ENCODE peak calls at places on chromosomes 13 and 19, in six cellular contexts. One of them, this sample, is unnamed.

GRCh38 chr19:7924241-7924640 is 1.7 kb downstream of the CTXN1 start:
- DNase-seq in stimulated activated CD8-positive, alpha-beta memory T cell treated with anti-CD3 and anti-CD28 coated beads, Interleukin-2, amount 100 ng/mL, for 1 hour: no peak
- DNase-seq in mucosa of gallbladder: no peak
- DNase-seq in stimulated activated CD4-positive, alpha-beta T cell treated with anti-CD3 and anti-CD28 coated beads, Interleukin-2, amount 100 ng/mL, for 48 hours: no peak
- DNase-seq in NB4: peak; percentile 47
- DNase-seq in amygdala: no peak
- DNase-seq in this sample: no peak

GRCh38 chr19:575527-576506 is 3.4 kb downstream of the BSG start:
- DNase-seq in stimulated activated CD8-positive, alpha-beta memory T cell treated with anti-CD3 and anti-CD28 coated beads, Interleukin-2, amount 100 ng/mL, for 1 hour: no peak
- DNase-seq in mucosa of gallbladder: no peak
- DNase-seq in stimulated activated CD4-positive, alpha-beta T cell treated with anti-CD3 and anti-CD28 coated beads, Interleukin-2, amount 100 ng/mL, for 48 hours: no peak
- DNase-seq in NB4: peak; percentile 29
- DNase-seq in amygdala: peak; percentile 62
- DNase-seq in this sample: no peak

GRCh38 chr19:46745521-46746280 is at the start of gene FKRP:
- DNase-seq in stimulated activated CD8-positive, alpha-beta memory T cell treated with anti-CD3 and anti-CD28 coated beads, Interleukin-2, amount 100 ng/mL, for 1 hour: peak; percentile 24
- DNase-seq in mucosa of gallbladder: no peak
- DNase-seq in stimulated activated CD4-positive, alpha-beta T cell treated with anti-CD3 and anti-CD28 coated beads, Interleukin-2, amount 100 ng/mL, for 48 hours: peak; percentile 31
- DNase-seq in NB4: peak; percentile 68
- DNase-seq in amygdala: no peak
- DNase-seq in this sample: no peak

GRCh38 chr19:10235003-10235402 is 3.9 kb upstream of the S1PR2 start:
- DNase-seq in stimulated activated CD8-positive, alpha-beta memory T cell treated with anti-CD3 and anti-CD28 coated beads, Interleukin-2, amount 100 ng/mL, for 1 hour: no peak
- DNase-seq in mucosa of gallbladder: no peak
- DNase-seq in stimulated activated CD4-positive, alpha-beta T cell treated with anti-CD3 and anti-CD28 coated beads, Interleukin-2, amount 100 ng/mL, for 48 hours: no peak
- DNase-seq in NB4: no peak
- DNase-seq in amygdala: no peak
- DNase-seq in this sample: no peak

GRCh38 chr19:6925801-6926751 is 38.7 kb downstream of the ADGRE1 start:
- DNase-seq in stimulated activated CD8-positive, alpha-beta memory T cell treated with anti-CD3 and anti-CD28 coated beads, Interleukin-2, amount 100 ng/mL, for 1 hour: no peak
- DNase-seq in mucosa of gallbladder: no peak
- DNase-seq in stimulated activated CD4-positive, alpha-beta T cell treated with anti-CD3 and anti-CD28 coated beads, Interleukin-2, amount 100 ng/mL, for 48 hours: peak; percentile 15
- DNase-seq in NB4: peak; percentile 11
- DNase-seq in amygdala: no peak
- DNase-seq in this sample: no peak

GRCh38 chr13:110418944-110419343 is 111.9 kb downstream of the COL4A2 start:
- DNase-seq in stimulated activated CD8-positive, alpha-beta memory T cell treated with anti-CD3 and anti-CD28 coated beads, Interleukin-2, amount 100 ng/mL, for 1 hour: no peak
- DNase-seq in mucosa of gallbladder: no peak
- DNase-seq in stimulated activated CD4-positive, alpha-beta T cell treated with anti-CD3 and anti-CD28 coated beads, Interleukin-2, amount 100 ng/mL, for 48 hours: no peak
- DNase-seq in NB4: no peak
- DNase-seq in amygdala: no peak
- DNase-seq in this sample: no peak

GRCh38 chr13:29435125-29435911 is 160.2 kb downstream of the SLC7A1 start:
- DNase-seq in stimulated activated CD8-positive, alpha-beta memory T cell treated with anti-CD3 and anti-CD28 coated beads, Interleukin-2, amount 100 ng/mL, for 1 hour: no peak
- DNase-seq in mucosa of gallbladder: no peak
- DNase-seq in stimulated activated CD4-positive, alpha-beta T cell treated with anti-CD3 and anti-CD28 coated beads, Interleukin-2, amount 100 ng/mL, for 48 hours: no peak
- DNase-seq in NB4: no peak
- DNase-seq in amygdala: no peak
- DNase-seq in this sample: no peak

GRCh38 chr13:98176777-98177608 is at the start of gene RNF113B:
- DNase-seq in stimulated activated CD8-positive, alpha-beta memory T cell treated with anti-CD3 and anti-CD28 coated beads, Interleukin-2, amount 100 ng/mL, for 1 hour: no peak
- DNase-seq in mucosa of gallbladder: no peak
- DNase-seq in stimulated activated CD4-positive, alpha-beta T cell treated with anti-CD3 and anti-CD28 coated beads, Interleukin-2, amount 100 ng/mL, for 48 hours: no peak
- DNase-seq in NB4: no peak
- DNase-seq in amygdala: no peak
- DNase-seq in this sample: no peak

GRCh38 chr13:40490086-40490723 is 176.2 kb downstream of the FOXO1 start:
- DNase-seq in stimulated activated CD8-positive, alpha-beta memory T cell treated with anti-CD3 and anti-CD28 coated beads, Interleukin-2, amount 100 ng/mL, for 1 hour: no peak
- DNase-seq in mucosa of gallbladder: peak; percentile 32
- DNase-seq in stimulated activated CD4-positive, alpha-beta T cell treated with anti-CD3 and anti-CD28 coated beads, Interleukin-2, amount 100 ng/mL, for 48 hours: peak; percentile 45
- DNase-seq in NB4: peak; percentile 48
- DNase-seq in amygdala: peak; percentile 9
- DNase-seq in this sample: no peak

GRCh38 chr13:41520016-41520698 is 62.8 kb downstream of the RGCC start:
- DNase-seq in stimulated activated CD8-positive, alpha-beta memory T cell treated with anti-CD3 and anti-CD28 coated beads, Interleukin-2, amount 100 ng/mL, for 1 hour: no peak
- DNase-seq in mucosa of gallbladder: no peak
- DNase-seq in stimulated activated CD4-positive, alpha-beta T cell treated with anti-CD3 and anti-CD28 coated beads, Interleukin-2, amount 100 ng/mL, for 48 hours: no peak
- DNase-seq in NB4: peak; percentile 75
- DNase-seq in amygdala: no peak
- DNase-seq in this sample: no peak

GRCh38 chr19:3801412-3802096 is 15.4 kb upstream of the MATK start:
- DNase-seq in stimulated activated CD8-positive, alpha-beta memory T cell treated with anti-CD3 and anti-CD28 coated beads, Interleukin-2, amount 100 ng/mL, for 1 hour: peak; percentile 39
- DNase-seq in mucosa of gallbladder: peak; percentile 40
- DNase-seq in stimulated activated CD4-positive, alpha-beta T cell treated with anti-CD3 and anti-CD28 coated beads, Interleukin-2, amount 100 ng/mL, for 48 hours: peak; percentile 48
- DNase-seq in NB4: no peak
- DNase-seq in amygdala: peak; percentile 63
- DNase-seq in this sample: no peak

GRCh38 chr13:51137250-51137649 is 26.2 kb upstream of the C13orf42 start:
- DNase-seq in stimulated activated CD8-positive, alpha-beta memory T cell treated with anti-CD3 and anti-CD28 coated beads, Interleukin-2, amount 100 ng/mL, for 1 hour: no peak
- DNase-seq in mucosa of gallbladder: no peak
- DNase-seq in stimulated activated CD4-positive, alpha-beta T cell treated with anti-CD3 and anti-CD28 coated beads, Interleukin-2, amount 100 ng/mL, for 48 hours: no peak
- DNase-seq in NB4: no peak
- DNase-seq in amygdala: no peak
- DNase-seq in this sample: no peak

GRCh38 chr19:17128820-17129219 is 53.2 kb downstream of the MYO9B start:
- DNase-seq in stimulated activated CD8-positive, alpha-beta memory T cell treated with anti-CD3 and anti-CD28 coated beads, Interleukin-2, amount 100 ng/mL, for 1 hour: no peak
- DNase-seq in mucosa of gallbladder: no peak
- DNase-seq in stimulated activated CD4-positive, alpha-beta T cell treated with anti-CD3 and anti-CD28 coated beads, Interleukin-2, amount 100 ng/mL, for 48 hours: no peak
- DNase-seq in NB4: no peak
- DNase-seq in amygdala: no peak
- DNase-seq in this sample: no peak

GRCh38 chr19:13692096-13692495 is 72.2 kb upstream of the MRI1 start:
- DNase-seq in stimulated activated CD8-positive, alpha-beta memory T cell treated with anti-CD3 and anti-CD28 coated beads, Interleukin-2, amount 100 ng/mL, for 1 hour: no peak
- DNase-seq in mucosa of gallbladder: no peak
- DNase-seq in stimulated activated CD4-positive, alpha-beta T cell treated with anti-CD3 and anti-CD28 coated beads, Interleukin-2, amount 100 ng/mL, for 48 hours: no peak
- DNase-seq in NB4: no peak
- DNase-seq in amygdala: peak; percentile 66
- DNase-seq in this sample: no peak

GRCh38 chr19:45901432-45901903 is 945 bp downstream of the MYPOP start:
- DNase-seq in stimulated activated CD8-positive, alpha-beta memory T cell treated with anti-CD3 and anti-CD28 coated beads, Interleukin-2, amount 100 ng/mL, for 1 hour: no peak
- DNase-seq in mucosa of gallbladder: no peak
- DNase-seq in stimulated activated CD4-positive, alpha-beta T cell treated with anti-CD3 and anti-CD28 coated beads, Interleukin-2, amount 100 ng/mL, for 48 hours: peak; percentile 29
- DNase-seq in NB4: peak; percentile 92
- DNase-seq in amygdala: no peak
- DNase-seq in this sample: peak; percentile 41

GRCh38 chr13:33272531-33273124 is 12.9 kb downstream of the STARD13 start:
- DNase-seq in stimulated activated CD8-positive, alpha-beta memory T cell treated with anti-CD3 and anti-CD28 coated beads, Interleukin-2, amount 100 ng/mL, for 1 hour: no peak
- DNase-seq in mucosa of gallbladder: peak; percentile 46
- DNase-seq in stimulated activated CD4-positive, alpha-beta T cell treated with anti-CD3 and anti-CD28 coated beads, Interleukin-2, amount 100 ng/mL, for 48 hours: no peak
- DNase-seq in NB4: no peak
- DNase-seq in amygdala: no peak
- DNase-seq in this sample: no peak

GRCh38 chr13:42270857-42271215 is 1.1 kb upstream of the AKAP11 start:
- DNase-seq in stimulated activated CD8-positive, alpha-beta memory T cell treated with anti-CD3 and anti-CD28 coated beads, Interleukin-2, amount 100 ng/mL, for 1 hour: no peak
- DNase-seq in mucosa of gallbladder: no peak
- DNase-seq in stimulated activated CD4-positive, alpha-beta T cell treated with anti-CD3 and anti-CD28 coated beads, Interleukin-2, amount 100 ng/mL, for 48 hours: no peak
- DNase-seq in NB4: no peak
- DNase-seq in amygdala: no peak
- DNase-seq in this sample: no peak

GRCh38 chr13:109307027-109307426 is 479.4 kb downstream of the IRS2 start:
- DNase-seq in stimulated activated CD8-positive, alpha-beta memory T cell treated with anti-CD3 and anti-CD28 coated beads, Interleukin-2, amount 100 ng/mL, for 1 hour: no peak
- DNase-seq in mucosa of gallbladder: no peak
- DNase-seq in stimulated activated CD4-positive, alpha-beta T cell treated with anti-CD3 and anti-CD28 coated beads, Interleukin-2, amount 100 ng/mL, for 48 hours: no peak
- DNase-seq in NB4: no peak
- DNase-seq in amygdala: no peak
- DNase-seq in this sample: no peak

GRCh38 chr13:102651392-102651791 is 43.5 kb downstream of the METTL21C start:
- DNase-seq in stimulated activated CD8-positive, alpha-beta memory T cell treated with anti-CD3 and anti-CD28 coated beads, Interleukin-2, amount 100 ng/mL, for 1 hour: no peak
- DNase-seq in mucosa of gallbladder: no peak
- DNase-seq in stimulated activated CD4-positive, alpha-beta T cell treated with anti-CD3 and anti-CD28 coated beads, Interleukin-2, amount 100 ng/mL, for 48 hours: no peak
- DNase-seq in NB4: no peak
- DNase-seq in amygdala: no peak
- DNase-seq in this sample: no peak

GRCh38 chr13:32535140-32535539 is 3.5 kb downstream of the N4BP2L2 start:
- DNase-seq in stimulated activated CD8-positive, alpha-beta memory T cell treated with anti-CD3 and anti-CD28 coated beads, Interleukin-2, amount 100 ng/mL, for 1 hour: no peak
- DNase-seq in mucosa of gallbladder: no peak
- DNase-seq in stimulated activated CD4-positive, alpha-beta T cell treated with anti-CD3 and anti-CD28 coated beads, Interleukin-2, amount 100 ng/mL, for 48 hours: no peak
- DNase-seq in NB4: no peak
- DNase-seq in amygdala: no peak
- DNase-seq in this sample: no peak

GRCh38 chr19:39710333-39710890 is 6.1 kb downstream of the LGALS14 start:
- DNase-seq in stimulated activated CD8-positive, alpha-beta memory T cell treated with anti-CD3 and anti-CD28 coated beads, Interleukin-2, amount 100 ng/mL, for 1 hour: no peak
- DNase-seq in mucosa of gallbladder: no peak
- DNase-seq in stimulated activated CD4-positive, alpha-beta T cell treated with anti-CD3 and anti-CD28 coated beads, Interleukin-2, amount 100 ng/mL, for 48 hours: no peak
- DNase-seq in NB4: no peak
- DNase-seq in amygdala: no peak
- DNase-seq in this sample: no peak

GRCh38 chr13:52955505-52955904 is 73.1 kb upstream of the OLFM4 start:
- DNase-seq in stimulated activated CD8-positive, alpha-beta memory T cell treated with anti-CD3 and anti-CD28 coated beads, Interleukin-2, amount 100 ng/mL, for 1 hour: no peak
- DNase-seq in mucosa of gallbladder: no peak
- DNase-seq in stimulated activated CD4-positive, alpha-beta T cell treated with anti-CD3 and anti-CD28 coated beads, Interleukin-2, amount 100 ng/mL, for 48 hours: no peak
- DNase-seq in NB4: no peak
- DNase-seq in amygdala: no peak
- DNase-seq in this sample: no peak

GRCh38 chr13:26025196-26025595 is 26.6 kb downstream of the SHISA2 start:
- DNase-seq in stimulated activated CD8-positive, alpha-beta memory T cell treated with anti-CD3 and anti-CD28 coated beads, Interleukin-2, amount 100 ng/mL, for 1 hour: no peak
- DNase-seq in mucosa of gallbladder: no peak
- DNase-seq in stimulated activated CD4-positive, alpha-beta T cell treated with anti-CD3 and anti-CD28 coated beads, Interleukin-2, amount 100 ng/mL, for 48 hours: no peak
- DNase-seq in NB4: no peak
- DNase-seq in amygdala: no peak
- DNase-seq in this sample: no peak

GRCh38 chr19:49936549-49936948 is 7.2 kb upstream of the NUP62 start:
- DNase-seq in stimulated activated CD8-positive, alpha-beta memory T cell treated with anti-CD3 and anti-CD28 coated beads, Interleukin-2, amount 100 ng/mL, for 1 hour: no peak
- DNase-seq in mucosa of gallbladder: no peak
- DNase-seq in stimulated activated CD4-positive, alpha-beta T cell treated with anti-CD3 and anti-CD28 coated beads, Interleukin-2, amount 100 ng/mL, for 48 hours: no peak
- DNase-seq in NB4: no peak
- DNase-seq in amygdala: no peak
- DNase-seq in this sample: no peak

GRCh38 chr13:29472317-29472961 is 123.0 kb downstream of the SLC7A1 start:
- DNase-seq in stimulated activated CD8-positive, alpha-beta memory T cell treated with anti-CD3 and anti-CD28 coated beads, Interleukin-2, amount 100 ng/mL, for 1 hour: no peak
- DNase-seq in mucosa of gallbladder: no peak
- DNase-seq in stimulated activated CD4-positive, alpha-beta T cell treated with anti-CD3 and anti-CD28 coated beads, Interleukin-2, amount 100 ng/mL, for 48 hours: peak; percentile 51
- DNase-seq in NB4: peak; percentile 81
- DNase-seq in amygdala: no peak
- DNase-seq in this sample: peak; percentile 45

GRCh38 chr13:102845630-102846260 is at the start of gene ERCC5:
- DNase-seq in stimulated activated CD8-positive, alpha-beta memory T cell treated with anti-CD3 and anti-CD28 coated beads, Interleukin-2, amount 100 ng/mL, for 1 hour: peak; percentile 90
- DNase-seq in mucosa of gallbladder: peak; percentile 96
- DNase-seq in stimulated activated CD4-positive, alpha-beta T cell treated with anti-CD3 and anti-CD28 coated beads, Interleukin-2, amount 100 ng/mL, for 48 hours: peak; percentile 94
- DNase-seq in NB4: peak; percentile 98
- DNase-seq in amygdala: peak; percentile 94
- DNase-seq in this sample: peak; percentile 97

GRCh38 chr19:51887522-51888498 is at the start of gene ZNF577:
- DNase-seq in stimulated activated CD8-positive, alpha-beta memory T cell treated with anti-CD3 and anti-CD28 coated beads, Interleukin-2, amount 100 ng/mL, for 1 hour: peak; percentile 49
- DNase-seq in mucosa of gallbladder: peak; percentile 96
- DNase-seq in stimulated activated CD4-positive, alpha-beta T cell treated with anti-CD3 and anti-CD28 coated beads, Interleukin-2, amount 100 ng/mL, for 48 hours: peak; percentile 52
- DNase-seq in NB4: peak; percentile 93
- DNase-seq in amygdala: peak; percentile 85
- DNase-seq in this sample: no peak

GRCh38 chr19:46068345-46069258 is 27.8 kb upstream of the IGFL4 start:
- DNase-seq in stimulated activated CD8-positive, alpha-beta memory T cell treated with anti-CD3 and anti-CD28 coated beads, Interleukin-2, amount 100 ng/mL, for 1 hour: no peak
- DNase-seq in mucosa of gallbladder: no peak
- DNase-seq in stimulated activated CD4-positive, alpha-beta T cell treated with anti-CD3 and anti-CD28 coated beads, Interleukin-2, amount 100 ng/mL, for 48 hours: no peak
- DNase-seq in NB4: peak; percentile 81
- DNase-seq in amygdala: no peak
- DNase-seq in this sample: no peak

GRCh38 chr19:29495971-29496441 is 29.8 kb upstream of the VSTM2B start:
- DNase-seq in stimulated activated CD8-positive, alpha-beta memory T cell treated with anti-CD3 and anti-CD28 coated beads, Interleukin-2, amount 100 ng/mL, for 1 hour: no peak
- DNase-seq in mucosa of gallbladder: no peak
- DNase-seq in stimulated activated CD4-positive, alpha-beta T cell treated with anti-CD3 and anti-CD28 coated beads, Interleukin-2, amount 100 ng/mL, for 48 hours: no peak
- DNase-seq in NB4: no peak
- DNase-seq in amygdala: no peak
- DNase-seq in this sample: no peak

GRCh38 chr19:49344516-49345423 is 9.6 kb downstream of the CD37 start:
- DNase-seq in stimulated activated CD8-positive, alpha-beta memory T cell treated with anti-CD3 and anti-CD28 coated beads, Interleukin-2, amount 100 ng/mL, for 1 hour: no peak
- DNase-seq in mucosa of gallbladder: no peak
- DNase-seq in stimulated activated CD4-positive, alpha-beta T cell treated with anti-CD3 and anti-CD28 coated beads, Interleukin-2, amount 100 ng/mL, for 48 hours: no peak
- DNase-seq in NB4: no peak
- DNase-seq in amygdala: no peak
- DNase-seq in this sample: no peak

GRCh38 chr13:70630247-70630646 is 522.0 kb upstream of the KLHL1 start:
- DNase-seq in stimulated activated CD8-positive, alpha-beta memory T cell treated with anti-CD3 and anti-CD28 coated beads, Interleukin-2, amount 100 ng/mL, for 1 hour: no peak
- DNase-seq in mucosa of gallbladder: no peak
- DNase-seq in stimulated activated CD4-positive, alpha-beta T cell treated with anti-CD3 and anti-CD28 coated beads, Interleukin-2, amount 100 ng/mL, for 48 hours: no peak
- DNase-seq in NB4: no peak
- DNase-seq in amygdala: no peak
- DNase-seq in this sample: no peak

GRCh38 chr13:109816112-109816978 is 30.0 kb upstream of the IRS2 start:
- DNase-seq in stimulated activated CD8-positive, alpha-beta memory T cell treated with anti-CD3 and anti-CD28 coated beads, Interleukin-2, amount 100 ng/mL, for 1 hour: no peak
- DNase-seq in mucosa of gallbladder: peak; percentile 78
- DNase-seq in stimulated activated CD4-positive, alpha-beta T cell treated with anti-CD3 and anti-CD28 coated beads, Interleukin-2, amount 100 ng/mL, for 48 hours: no peak
- DNase-seq in NB4: no peak
- DNase-seq in amygdala: no peak
- DNase-seq in this sample: no peak

GRCh38 chr19:29655648-29656335 is 9.5 kb upstream of the PLEKHF1 start:
- DNase-seq in stimulated activated CD8-positive, alpha-beta memory T cell treated with anti-CD3 and anti-CD28 coated beads, Interleukin-2, amount 100 ng/mL, for 1 hour: no peak
- DNase-seq in mucosa of gallbladder: no peak
- DNase-seq in stimulated activated CD4-positive, alpha-beta T cell treated with anti-CD3 and anti-CD28 coated beads, Interleukin-2, amount 100 ng/mL, for 48 hours: no peak
- DNase-seq in NB4: no peak
- DNase-seq in amygdala: no peak
- DNase-seq in this sample: no peak

GRCh38 chr13:109787135-109787954 is 962 bp upstream of the IRS2 start:
- DNase-seq in stimulated activated CD8-positive, alpha-beta memory T cell treated with anti-CD3 and anti-CD28 coated beads, Interleukin-2, amount 100 ng/mL, for 1 hour: no peak
- DNase-seq in mucosa of gallbladder: no peak
- DNase-seq in stimulated activated CD4-positive, alpha-beta T cell treated with anti-CD3 and anti-CD28 coated beads, Interleukin-2, amount 100 ng/mL, for 48 hours: peak; percentile 23
- DNase-seq in NB4: peak; percentile 83
- DNase-seq in amygdala: peak; percentile 58
- DNase-seq in this sample: no peak